ENCODE peak calls at places on chromosomes 4 and X, in four cellular contexts. J, S, G and F are unnamed samples.

GRCh38 chrX:24577091-24577490 is 70.1 kb downstream of the PCYT1B start:
- DNase-seq in J (no peak), S (no peak), G (no peak), F (no peak)

GRCh38 chr4:112321768-112322684 is 24.9 kb downstream of the ALPK1 start:
- DNase-seq in J (peak), S (peak), G (peak), F (peak)

GRCh38 chr4:48470570-48470969 is 12.6 kb upstream of the SLC10A4 start:
- DNase-seq in J (no peak), S (no peak), G (no peak), F (no peak)

GRCh38 chrX:108123591-108124366 is 32.2 kb downstream of the ATG4A start:
- DNase-seq in J (no peak), S (no peak), G (no peak), F (no peak)

GRCh38 chr4:1983846-1984405 is 24.8 kb downstream of the NELFA start:
- DNase-seq in J (no peak), S (no peak), G (no peak), F (no peak)

GRCh38 chrX:38627683-38628082 is 66.3 kb downstream of the TSPAN7 start:
- DNase-seq in J (no peak), S (peak), G (no peak), F (no peak)

GRCh38 chr4:18923496-18924161 is 902.1 kb upstream of the LCORL start:
- DNase-seq in J (no peak), S (no peak), G (no peak), F (no peak)

GRCh38 chrX:136652822-136653723 is 5.1 kb downstream of the CD40LG start:
- DNase-seq in J (no peak), S (no peak), G (no peak), F (no peak)

GRCh38 chrX:12843668-12844279 is 23.1 kb upstream of the TLR7 start:
- DNase-seq in J (no peak), S (no peak), G (no peak), F (no peak)

GRCh38 chr4:879730-880079 is 52.4 kb downstream of the GAK start:
- DNase-seq in J (peak), S (no peak), G (no peak), F (peak)

GRCh38 chr4:5753766-5754528 is 42.9 kb downstream of the EVC start:
- DNase-seq in J (no peak), S (no peak), G (peak), F (no peak)

GRCh38 chr4:80610845-80611244 is 275.3 kb downstream of the CFAP299 start:
- DNase-seq in J (no peak), S (no peak), G (peak), F (no peak)

GRCh38 chrX:97399400-97399799 is 515.7 kb downstream of the RPA4 start:
- DNase-seq in J (no peak), S (no peak), G (peak), F (no peak)

GRCh38 chr4:26873391-26874026 is 12.9 kb downstream of the STIM2 start:
- DNase-seq in J (peak), S (no peak), G (no peak), F (peak)

GRCh38 chr4:94530073-94530472 is 78.3 kb downstream of the PDLIM5 start:
- DNase-seq in J (no peak), S (no peak), G (no peak), F (no peak)

GRCh38 chr4:808860-809570 is 16.9 kb downstream of the CPLX1 start:
- DNase-seq in J (no peak), S (no peak), G (no peak), F (no peak)

GRCh38 chrX:131671714-131672113 is 127.8 kb downstream of the OR13H1 start:
- DNase-seq in J (no peak), S (no peak), G (no peak), F (no peak)

GRCh38 chrX:31629195-31629594 is 557.4 kb upstream of the FTHL17 start:
- DNase-seq in J (no peak), S (no peak), G (no peak), F (no peak)

GRCh38 chrX:49308604-49309269 is 5.3 kb downstream of the GAGE10 start:
- DNase-seq in J (no peak), S (no peak), G (no peak), F (no peak)

GRCh38 chr4:121736735-121737351 is 28.1 kb downstream of the SMIM43 start:
- DNase-seq in J (no peak), S (peak), G (no peak), F (no peak)

GRCh38 chrX:87697409-87697808 is 179.8 kb downstream of the KLHL4 start:
- DNase-seq in J (no peak), S (no peak), G (no peak), F (no peak)

GRCh38 chr4:15963568-15963967 is 593 bp upstream of the FGFBP2 start:
- DNase-seq in J (peak), S (no peak), G (no peak), F (peak)

GRCh38 chr4:104752337-104752736 is 257.6 kb upstream of the CXXC4 start:
- DNase-seq in J (no peak), S (no peak), G (no peak), F (no peak)

GRCh38 chr4:133287396-133287795 is 138.3 kb downstream of the PCDH10 start:
- DNase-seq in J (no peak), S (no peak), G (no peak), F (no peak)

GRCh38 chr4:1299301-1299860 is 9.7 kb downstream of the MAEA start:
- DNase-seq in J (no peak), S (no peak), G (no peak), F (no peak)

GRCh38 chr4:111652986-111653385 is 492.3 kb upstream of the FAM241A start:
- DNase-seq in J (no peak), S (no peak), G (no peak), F (no peak)

GRCh38 chr4:53012738-53013137 is 150.6 kb downstream of the RASL11B start:
- DNase-seq in J (no peak), S (no peak), G (no peak), F (no peak)

GRCh38 chr4:23388699-23389395 is 501.0 kb downstream of the PPARGC1A start:
- DNase-seq in J (no peak), S (no peak), G (no peak), F (no peak)

GRCh38 chr4:104592894-104593470 is 98.3 kb upstream of the CXXC4 start:
- DNase-seq in J (no peak), S (no peak), G (no peak), F (no peak)

GRCh38 chr4:44545781-44546180 is 97.2 kb upstream of the KCTD8 start:
- DNase-seq in J (no peak), S (no peak), G (no peak), F (no peak)

GRCh38 chr4:36281384-36282106 is at the start of gene DTHD1:
- DNase-seq in J (peak), S (no peak), G (no peak), F (no peak)

GRCh38 chr4:158121203-158121586 is 51.6 kb downstream of the GASK1B start:
- DNase-seq in J (no peak), S (no peak), G (peak), F (no peak)

GRCh38 chr4:55029838-55030503 is 95.4 kb downstream of the KDR start:
- DNase-seq in J (no peak), S (no peak), G (no peak), F (no peak)

GRCh38 chr4:10611673-10612072 is 72.9 kb downstream of the CLNK start:
- DNase-seq in J (no peak), S (no peak), G (peak), F (no peak)

GRCh38 chr4:82428526-82428968 is 1.7 kb downstream of the HNRNPDL start:
- DNase-seq in J (no peak), S (no peak), G (no peak), F (no peak)

GRCh38 chr4:144403903-144404302 is 242.1 kb upstream of the HHIP start:
- DNase-seq in J (no peak), S (no peak), G (no peak), F (no peak)

GRCh38 chrX:15853586-15854079 is 980 bp downstream of the AP1S2 start:
- DNase-seq in J (no peak), S (no peak), G (no peak), F (no peak)

GRCh38 chr4:32022071-32022470 is 1301.9 kb downstream of the PCDH7 start:
- DNase-seq in J (no peak), S (no peak), G (no peak), F (no peak)